ENCODE peak calls at places on chromosomes 5 and 9, in five cellular contexts. Q is H9, K is IMR-90, N is neural progenitor cell, Y is Karpas-422. W is an unnamed sample.
A peak's percentile ranks its signal among the peaks of the same experiment; 100 is the strongest.

GRCh38 chr9:37951671-37952579 is 48.0 kb upstream of the SLC25A51 start:
- DNase-seq in N (no peak), Y (no peak), K (no peak), Q (no peak), W (peak; percentile 42)

GRCh38 chr5:23013395-23013994 is 160.4 kb upstream of the CDH12 start:
- DNase-seq in Y (peak; percentile 47), K (no peak), N (no peak), Q (no peak), W (no peak)

GRCh38 chr5:179906795-179907569 is 715 bp downstream of the TBC1D9B start:
- DNase-seq in N (peak; percentile 69), Y (peak; percentile 77), K (peak; percentile 7), Q (peak; percentile 56), W (no peak)

GRCh38 chr9:88258012-88258411 is 119.7 kb upstream of the SPATA31C2 start:
- DNase-seq in K (peak; percentile 71), N (no peak), Q (no peak), Y (peak; percentile 21), W (no peak)

GRCh38 chr5:180467028-180467427 is 27.2 kb upstream of the CNOT6 start:
- DNase-seq in N (no peak), Y (no peak), K (no peak), Q (no peak), W (no peak)

GRCh38 chr5:74093501-74093993 is 467.6 kb downstream of the ARHGEF28 start:
- DNase-seq in K (no peak), Q (no peak), N (no peak), Y (no peak), W (no peak)

GRCh38 chr9:16071400-16071799 is 518.6 kb downstream of the CCDC171 start:
- DNase-seq in K (no peak), Q (no peak), Y (no peak), N (no peak), W (no peak)

GRCh38 chr9:112711050-112711689 is 6.7 kb downstream of the INIP start:
- DNase-seq in K (peak; percentile 64), N (peak; percentile 52), Q (no peak), Y (peak; percentile 65), W (peak; percentile 56)

GRCh38 chr5:81629986-81630385 is 120.9 kb downstream of the SSBP2 start:
- DNase-seq in K (peak; percentile 4), N (no peak), Y (no peak), Q (no peak), W (no peak)

GRCh38 chr9:71112866-71113265 is 8.6 kb downstream of the TRPM3 start:
- DNase-seq in N (no peak), Y (no peak), K (no peak), Q (no peak), W (peak; percentile 66)

GRCh38 chr5:54178207-54178606 is 132.2 kb downstream of the ARL15 start:
- DNase-seq in Y (no peak), K (no peak), Q (no peak), N (no peak), W (no peak)

GRCh38 chr9:114202849-114203248 is 47.5 kb downstream of the COL27A1 start:
- DNase-seq in K (peak; percentile 16), Y (no peak), N (no peak), Q (no peak), W (no peak)

GRCh38 chr9:76621011-76621410 is 143.2 kb upstream of the PCA3 start:
- DNase-seq in Q (no peak), N (no peak), Y (no peak), K (no peak), W (no peak)

GRCh38 chr5:137078171-137078665 is 420.9 kb downstream of the SPOCK1 start:
- DNase-seq in N (no peak), Q (peak; percentile 36), K (peak; percentile 13), Y (peak; percentile 45), W (peak; percentile 66)

GRCh38 chr9:136840140-136840876 is 2.0 kb upstream of the AJM1 start:
- DNase-seq in N (peak; percentile 51), K (no peak), Q (peak; percentile 48), Y (no peak), W (no peak)
- H3K4me2 ChIP-seq in N (peak overlapping the region; percentile 14), K (no peak overlapping the region), Q (no peak overlapping the region), Y (no peak overlapping the region), W (no peak overlapping the region)

GRCh38 chr9:108913391-108913790 is 20.5 kb downstream of the ELP1 start:
- DNase-seq in Q (no peak), K (no peak), N (no peak), Y (no peak), W (no peak)

GRCh38 chr9:108911820-108912219 is 22.1 kb downstream of the ELP1 start:
- DNase-seq in Q (no peak), K (no peak), N (no peak), Y (no peak), W (no peak)

GRCh38 chr9:108910914-108911313 is 23.0 kb downstream of the ELP1 start:
- DNase-seq in N (no peak), Q (no peak), K (no peak), Y (no peak), W (no peak)

DNA sequence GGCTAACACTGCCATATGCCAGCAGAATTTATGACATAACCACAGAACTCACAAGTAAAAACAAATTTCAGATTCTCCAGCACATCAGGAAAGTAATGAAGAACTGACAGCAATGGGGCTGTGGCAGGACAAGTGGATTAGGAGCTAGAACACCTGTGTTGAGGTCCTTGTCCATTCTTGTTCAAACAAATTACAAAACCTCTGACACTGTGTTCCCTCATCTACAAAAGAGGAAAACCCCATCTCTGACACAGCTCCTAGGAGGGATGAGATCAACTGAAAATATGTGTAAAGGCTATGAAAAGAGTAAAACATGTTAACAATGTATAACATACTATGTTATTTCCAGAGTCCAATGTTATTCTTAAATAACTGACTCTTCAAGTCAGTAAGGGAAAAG is 23.5 kb downstream of the ELP1 start:
- DNase-seq in N (no peak), Y (no peak), K (peak; percentile 5), Q (no peak), W (no peak)
- H3K9ac ChIP-seq in N (no peak overlapping the region), Y (no peak overlapping the region), K (no peak overlapping the region), Q (no peak overlapping the region), W (no peak overlapping the region)

DNA sequence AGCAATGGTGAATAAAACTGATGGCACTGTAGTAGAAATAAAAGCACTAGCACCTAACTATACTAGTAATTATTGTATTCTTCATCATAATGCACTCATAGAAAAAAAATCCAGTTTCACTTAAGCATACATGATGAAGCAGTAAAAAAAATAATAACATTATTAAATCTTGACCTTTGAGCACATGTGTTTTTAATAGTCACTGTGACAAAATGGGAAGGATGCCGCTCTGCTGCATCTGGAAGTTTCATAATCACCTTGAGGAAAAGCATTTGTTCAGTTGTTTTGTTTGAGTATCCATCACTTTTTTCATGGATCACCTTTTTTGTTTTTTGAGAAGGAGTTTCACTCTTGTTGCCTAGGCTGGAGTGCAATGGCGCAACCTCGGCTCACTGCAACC is 13.2 kb downstream of the OR2K2 start:
- DNase-seq in Y (no peak), Q (no peak), K (peak; percentile 15), N (no peak), W (no peak)
- H3K4me2 ChIP-seq in Y (no peak overlapping the region), Q (no peak overlapping the region), K (no peak overlapping the region), N (no peak overlapping the region), W (no peak overlapping the region)

GRCh38 chr5:171387970-171388815 is 544 bp downstream of the NPM1 start:
- DNase-seq in Q (peak; percentile 69), Y (peak; percentile 88), K (peak; percentile 75), N (peak; percentile 81), W (peak; percentile 87)

GRCh38 chr5:171392585-171393159 is 5.0 kb downstream of the NPM1 start:
- DNase-seq in Q (no peak), Y (peak; percentile 39), K (no peak), N (no peak), W (no peak)

GRCh38 chr5:171388816-171389168 is 1.1 kb downstream of the NPM1 start:
- DNase-seq in Y (no peak), Q (no peak), N (peak; percentile 37), K (no peak), W (no peak)

GRCh38 chr5:171391996-171392577 is 4.4 kb downstream of the NPM1 start:
- DNase-seq in Q (no peak), K (no peak), Y (peak; percentile 40), N (no peak), W (no peak)

DNA sequence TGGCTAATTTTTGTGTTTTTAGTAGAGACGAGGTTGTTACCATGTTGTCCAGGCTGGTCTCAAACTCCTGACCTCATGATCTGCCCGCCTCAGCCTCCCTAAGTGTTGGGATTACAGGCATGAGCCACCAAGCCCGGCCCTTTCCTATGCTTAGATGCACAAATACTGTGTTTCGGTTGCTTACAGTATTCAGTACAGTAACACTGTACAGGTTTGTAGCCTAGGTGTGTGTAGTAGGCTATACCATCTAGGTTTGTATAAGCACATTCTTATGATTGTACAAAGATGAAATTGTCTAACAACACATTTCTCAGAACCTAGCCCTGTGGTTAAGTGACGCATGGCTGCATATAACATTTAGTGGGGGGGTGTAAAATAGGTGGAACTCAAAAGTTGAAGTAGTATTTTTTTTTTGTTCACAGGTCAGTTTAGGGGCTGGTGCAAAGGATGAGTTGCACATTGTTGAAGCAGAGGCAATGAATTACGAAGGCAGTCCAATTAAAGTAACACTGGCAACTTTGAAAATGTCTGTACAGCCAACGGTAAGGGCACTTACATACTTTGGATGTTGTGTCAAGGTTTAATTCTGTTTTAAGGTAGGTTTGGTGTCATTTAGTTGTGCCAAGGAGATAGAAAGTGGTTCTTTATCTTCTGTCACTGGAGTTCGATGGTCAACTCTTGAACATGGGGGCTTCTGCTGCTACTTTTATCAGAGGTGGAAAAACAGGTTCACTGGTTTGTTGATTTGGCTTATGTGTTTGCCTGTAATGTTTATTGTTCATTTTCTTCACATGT is 3.4 kb downstream of the NPM1 start:
- DNase-seq in Q (no peak), N (no peak), Y (peak; percentile 39), K (no peak), W (no peak)
- H3K9ac ChIP-seq in Q (peak overlapping the region; percentile 40), N (no peak overlapping the region), Y (no peak overlapping the region), K (no peak overlapping the region), W (peak overlapping the region; percentile 65)

GRCh38 chr5:175131432-175131831 is 312.6 kb downstream of the DRD1 start:
- DNase-seq in N (no peak), Y (no peak), Q (peak; percentile 56), K (no peak), W (peak; percentile 74)
- H3K4me2 ChIP-seq in N (no peak overlapping the region), Y (no peak overlapping the region), Q (peak overlapping the region; percentile 65), K (no peak overlapping the region), W (no peak overlapping the region)

GRCh38 chr9:121073038-121073437 is 1.7 kb upstream of the CNTRL start:
- DNase-seq in Y (peak; percentile 65), K (peak; percentile 47), Q (no peak), N (no peak), W (no peak)

GRCh38 chr9:121075251-121076036 is 689 bp downstream of the CNTRL start:
- DNase-seq in Q (no peak), N (peak; percentile 28), Y (peak; percentile 82), K (peak; percentile 8), W (peak; percentile 65)

GRCh38 chr9:121074370-121075250 is at the start of gene CNTRL:
- DNase-seq in K (peak; percentile 85), Y (peak; percentile 98), N (peak; percentile 96), Q (peak; percentile 87), W (peak; percentile 95)

GRCh38 chr9:121067655-121068054 is 7.1 kb upstream of the CNTRL start:
- DNase-seq in K (no peak), Q (no peak), N (no peak), Y (no peak), W (no peak)

GRCh38 chr9:121071356-121071755 is 3.4 kb upstream of the CNTRL start:
- DNase-seq in Y (no peak), N (no peak), Q (no peak), K (no peak), W (no peak)
- H3K9ac ChIP-seq in Y (peak overlapping the region; percentile 100), N (no peak overlapping the region), Q (no peak overlapping the region), K (peak overlapping the region; percentile 69), W (no peak overlapping the region)

W was measured in mesendoderm.